ENCODE peak calls at places on chromosome 7, in eight cellular contexts. One of them, this sample, is unnamed.

GRCh38 chr7:133139350-133139749 is 57.5 kb upstream of the CHCHD3 start:
- DNase-seq in HCT116: peak; percentile 10
- DNase-seq in SK-N-SH: no peak
- DNase-seq in HL-60: no peak
- DNase-seq in GM12878: no peak
- DNase-seq in GM23338: peak; percentile 89
- DNase-seq in K562: peak; percentile 28
- DNase-seq in HepG2: peak; percentile 52
- DNase-seq in this sample: no peak

GRCh38 chr7:99407849-99408346 is 499 bp downstream of the PDAP1 start:
- DNase-seq in HCT116: no peak
- DNase-seq in SK-N-SH: peak; percentile 66
- DNase-seq in HL-60: no peak
- DNase-seq in GM12878: no peak
- DNase-seq in GM23338: peak; percentile 41
- DNase-seq in K562: peak; percentile 56
- DNase-seq in HepG2: peak; percentile 58
- DNase-seq in this sample: no peak

GRCh38 chr7:81161459-81162075 is 242.7 kb upstream of the SEMA3C start:
- DNase-seq in HCT116: peak; percentile 75
- DNase-seq in SK-N-SH: no peak
- DNase-seq in HL-60: peak; percentile 50
- DNase-seq in GM12878: no peak
- DNase-seq in GM23338: no peak
- DNase-seq in K562: peak; percentile 58
- DNase-seq in HepG2: peak; percentile 65
- DNase-seq in this sample: no peak

GRCh38 chr7:132548489-132549078 is 27.7 kb downstream of the PLXNA4 start:
- DNase-seq in HCT116: no peak
- DNase-seq in SK-N-SH: no peak
- DNase-seq in HL-60: no peak
- DNase-seq in GM12878: no peak
- DNase-seq in GM23338: no peak
- DNase-seq in K562: no peak
- DNase-seq in HepG2: no peak
- DNase-seq in this sample: no peak

GRCh38 chr7:135959655-135960363 is 17.4 kb downstream of the MTPN start:
- DNase-seq in HCT116: no peak
- DNase-seq in SK-N-SH: peak; percentile 38
- DNase-seq in HL-60: no peak
- DNase-seq in GM12878: no peak
- DNase-seq in GM23338: no peak
- DNase-seq in K562: no peak
- DNase-seq in HepG2: no peak
- DNase-seq in this sample: no peak

GRCh38 chr7:31023877-31024276 is 28.2 kb upstream of the ADCYAP1R1 start:
- DNase-seq in HCT116: no peak
- DNase-seq in SK-N-SH: no peak
- DNase-seq in HL-60: no peak
- DNase-seq in GM12878: peak; percentile 11
- DNase-seq in GM23338: no peak
- DNase-seq in K562: no peak
- DNase-seq in HepG2: no peak
- DNase-seq in this sample: no peak

GRCh38 chr7:71733108-71733870 is 601.3 kb downstream of the GALNT17 start:
- DNase-seq in HCT116: peak; percentile 3
- DNase-seq in SK-N-SH: peak; percentile 89
- DNase-seq in HL-60: peak; percentile 27
- DNase-seq in GM12878: no peak
- DNase-seq in GM23338: peak; percentile 98
- DNase-seq in K562: peak; percentile 83
- DNase-seq in HepG2: peak; percentile 52
- DNase-seq in this sample: peak; percentile 45

GRCh38 chr7:127557803-127558202 is 27.6 kb downstream of the GCC1 start:
- DNase-seq in HCT116: no peak
- DNase-seq in SK-N-SH: no peak
- DNase-seq in HL-60: no peak
- DNase-seq in GM12878: no peak
- DNase-seq in GM23338: no peak
- DNase-seq in K562: no peak
- DNase-seq in HepG2: no peak
- DNase-seq in this sample: no peak

GRCh38 chr7:44175730-44176129 is 13.5 kb downstream of the GCK start:
- DNase-seq in HCT116: no peak
- DNase-seq in SK-N-SH: no peak
- DNase-seq in HL-60: no peak
- DNase-seq in GM12878: no peak
- DNase-seq in GM23338: no peak
- DNase-seq in K562: no peak
- DNase-seq in HepG2: no peak
- DNase-seq in this sample: no peak

GRCh38 chr7:16652888-16653287 is 6.9 kb downstream of the BZW2 start:
- DNase-seq in HCT116: no peak
- DNase-seq in SK-N-SH: no peak
- DNase-seq in HL-60: no peak
- DNase-seq in GM12878: no peak
- DNase-seq in GM23338: no peak
- DNase-seq in K562: no peak
- DNase-seq in HepG2: no peak
- DNase-seq in this sample: no peak
- TF ChIP-seq POLR2AphosphoS5 in HCT116: no peak
- TF ChIP-seq POLR2AphosphoS5 in SK-N-SH: no peak
- TF ChIP-seq POLR2AphosphoS5 in HL-60: no peak
- TF ChIP-seq POLR2AphosphoS5 in GM12878: no peak
- TF ChIP-seq POLR2AphosphoS5 in GM23338: no peak
- TF ChIP-seq POLR2AphosphoS5 in K562: no peak
- TF ChIP-seq POLR2AphosphoS5 in HepG2: no peak
- TF ChIP-seq POLR2AphosphoS5 in this sample: no peak

DNA sequence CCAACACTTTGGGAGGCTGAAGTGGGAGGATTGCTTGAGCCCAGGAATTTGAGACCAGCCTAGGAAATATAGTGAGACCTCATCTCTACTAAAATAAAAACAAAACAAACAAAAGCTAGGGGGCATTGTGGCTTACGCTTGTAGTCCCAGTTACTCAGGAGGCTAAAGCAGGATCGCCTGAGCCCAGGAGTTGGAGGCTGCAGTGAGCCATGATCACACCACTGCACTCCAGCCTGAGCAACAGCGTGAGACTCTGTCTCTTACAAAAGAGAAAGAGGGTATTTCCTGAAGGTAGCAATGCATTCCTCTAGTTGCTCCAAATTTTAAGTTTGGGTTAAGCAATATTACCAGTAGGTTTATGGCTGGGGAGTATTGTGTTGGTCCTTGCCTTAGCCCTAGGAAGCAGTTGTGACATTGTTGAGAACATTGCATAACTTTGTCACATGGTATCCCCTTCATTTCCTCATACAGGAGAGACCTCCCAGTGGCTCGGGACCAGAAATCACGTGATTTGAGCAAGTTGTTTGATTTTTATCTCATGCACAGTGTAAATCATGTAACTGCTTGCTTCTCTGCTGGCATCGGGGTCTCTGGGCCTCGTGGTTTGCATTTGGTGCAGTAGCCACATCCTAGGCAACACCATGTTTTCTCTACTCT is 23.3 kb upstream of the SMARCD3 start:
- DNase-seq in HCT116: no peak
- DNase-seq in SK-N-SH: no peak
- DNase-seq in HL-60: peak; percentile 98
- DNase-seq in GM12878: no peak
- DNase-seq in GM23338: no peak
- DNase-seq in K562: no peak
- DNase-seq in HepG2: peak; percentile 53
- DNase-seq in this sample: no peak
- TF ChIP-seq REST in HCT116: no peak
- TF ChIP-seq REST in SK-N-SH: no peak
- TF ChIP-seq REST in HL-60: no peak
- TF ChIP-seq REST in GM12878: no peak
- TF ChIP-seq REST in GM23338: no peak
- TF ChIP-seq REST in K562: no peak
- TF ChIP-seq REST in HepG2: no peak
- TF ChIP-seq REST in this sample: no peak

DNA sequence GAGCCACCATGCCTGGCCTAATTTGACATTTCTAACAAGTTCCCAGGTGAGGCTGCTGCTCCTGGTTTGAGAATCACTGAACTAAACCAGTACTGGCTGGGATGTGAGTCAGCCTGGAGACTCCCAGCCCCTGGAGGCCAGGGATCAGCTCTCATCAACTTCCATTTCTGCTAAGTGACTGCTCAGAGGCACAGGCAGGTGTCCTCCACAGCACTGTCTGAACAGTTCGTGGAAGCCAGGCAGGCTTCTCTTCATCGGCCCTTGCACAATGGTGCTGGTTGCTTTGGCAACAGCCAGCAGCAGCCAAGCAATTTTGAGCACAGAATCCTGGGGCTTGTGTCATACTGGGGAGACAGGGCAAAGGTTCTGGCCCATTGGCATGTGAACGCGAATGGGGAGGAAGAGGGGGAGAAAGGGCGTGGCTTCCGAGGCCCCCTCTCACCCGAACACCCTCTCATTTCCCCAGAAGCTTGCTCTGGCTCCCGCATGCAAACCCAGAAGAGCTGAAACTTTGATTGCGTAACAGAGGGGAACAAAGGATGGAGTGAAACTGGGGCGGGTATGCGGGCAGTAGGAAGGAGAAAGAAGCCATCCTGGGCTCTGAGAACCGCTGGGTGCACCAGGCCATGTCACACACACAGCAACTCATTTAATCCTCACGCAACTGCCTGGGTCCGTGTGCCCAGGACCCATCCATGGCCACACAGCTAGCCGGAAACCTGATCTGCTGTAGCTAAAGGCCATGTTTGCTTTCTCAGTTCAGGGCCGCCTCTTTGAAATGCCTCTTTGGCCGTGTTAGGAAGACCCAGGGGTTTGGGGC is 9.0 kb upstream of the POR start:
- DNase-seq in HCT116: no peak
- DNase-seq in SK-N-SH: no peak
- DNase-seq in HL-60: peak; percentile 97
- DNase-seq in GM12878: no peak
- DNase-seq in GM23338: peak; percentile 72
- DNase-seq in K562: no peak
- DNase-seq in HepG2: peak; percentile 97
- DNase-seq in this sample: no peak
- TF ChIP-seq POLR2AphosphoS5 in HCT116: no peak
- TF ChIP-seq POLR2AphosphoS5 in SK-N-SH: no peak
- TF ChIP-seq POLR2AphosphoS5 in HL-60: no peak
- TF ChIP-seq POLR2AphosphoS5 in GM12878: no peak
- TF ChIP-seq POLR2AphosphoS5 in GM23338: no peak
- TF ChIP-seq POLR2AphosphoS5 in K562: no peak
- TF ChIP-seq POLR2AphosphoS5 in HepG2: peak; percentile 64
- TF ChIP-seq POLR2AphosphoS5 in this sample: no peak

DNA sequence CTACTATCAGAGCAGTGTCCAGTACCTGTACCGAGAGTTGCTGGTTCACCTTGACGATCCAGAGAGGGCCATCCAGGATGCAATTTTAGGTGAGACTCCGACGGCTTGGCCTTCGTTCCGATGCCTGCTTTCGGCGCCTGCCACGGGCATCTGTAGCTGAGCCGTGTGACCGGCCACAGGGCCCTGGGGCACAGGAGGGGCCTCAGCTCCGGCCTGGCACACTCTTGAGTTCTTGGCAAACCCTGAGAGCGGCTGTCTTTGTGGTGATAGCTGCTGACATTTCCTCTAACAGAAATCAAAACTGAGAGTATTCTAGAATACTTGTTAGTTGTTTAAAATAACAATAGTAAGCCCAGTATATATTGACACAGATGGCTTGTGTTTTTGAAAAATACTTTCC is 52.2 kb upstream of the SUN1 start:
- DNase-seq in HCT116: no peak
- DNase-seq in SK-N-SH: no peak
- DNase-seq in HL-60: no peak
- DNase-seq in GM12878: no peak
- DNase-seq in GM23338: no peak
- DNase-seq in K562: no peak
- DNase-seq in HepG2: no peak
- DNase-seq in this sample: no peak
- TF ChIP-seq REST in HCT116: no peak
- TF ChIP-seq REST in SK-N-SH: no peak
- TF ChIP-seq REST in HL-60: no peak
- TF ChIP-seq REST in GM12878: no peak
- TF ChIP-seq REST in GM23338: no peak
- TF ChIP-seq REST in K562: no peak
- TF ChIP-seq REST in HepG2: no peak
- TF ChIP-seq REST in this sample: no peak

GRCh38 chr7:39691821-39692220 is 68.4 kb downstream of the RALA start:
- DNase-seq in HCT116: peak; percentile 13
- DNase-seq in SK-N-SH: no peak
- DNase-seq in HL-60: no peak
- DNase-seq in GM12878: no peak
- DNase-seq in GM23338: no peak
- DNase-seq in K562: no peak
- DNase-seq in HepG2: no peak
- DNase-seq in this sample: no peak
- TF ChIP-seq POLR2AphosphoS5 in HCT116: no peak
- TF ChIP-seq POLR2AphosphoS5 in SK-N-SH: peak; percentile 67
- TF ChIP-seq POLR2AphosphoS5 in HL-60: no peak
- TF ChIP-seq POLR2AphosphoS5 in GM12878: no peak
- TF ChIP-seq POLR2AphosphoS5 in GM23338: no peak
- TF ChIP-seq POLR2AphosphoS5 in K562: no peak
- TF ChIP-seq POLR2AphosphoS5 in HepG2: no peak
- TF ChIP-seq POLR2AphosphoS5 in this sample: no peak

DNA sequence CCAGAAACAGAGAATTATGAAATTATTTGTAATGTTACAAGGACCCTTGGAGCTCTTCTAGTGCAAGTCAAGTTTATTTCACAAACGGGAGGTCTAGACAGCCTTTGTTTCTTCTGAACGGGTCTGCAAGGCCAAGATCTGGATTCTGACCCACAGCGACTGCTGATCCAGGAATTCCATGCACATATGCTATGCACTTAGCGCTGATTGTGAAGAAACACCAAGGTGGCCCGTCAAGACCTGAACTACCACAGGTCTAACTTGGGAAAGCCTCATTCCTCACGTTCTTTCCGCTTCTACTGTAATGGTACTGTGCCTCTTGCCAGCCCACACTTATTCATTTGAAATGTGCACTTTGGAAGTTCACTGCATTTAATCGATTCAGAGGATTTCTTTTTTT is 249.7 kb upstream of the C7orf33 start:
- DNase-seq in HCT116: no peak
- DNase-seq in SK-N-SH: no peak
- DNase-seq in HL-60: no peak
- DNase-seq in GM12878: no peak
- DNase-seq in GM23338: peak; percentile 25
- DNase-seq in K562: no peak
- DNase-seq in HepG2: no peak
- DNase-seq in this sample: no peak
- TF ChIP-seq REST in HCT116: no peak
- TF ChIP-seq REST in SK-N-SH: no peak
- TF ChIP-seq REST in HL-60: no peak
- TF ChIP-seq REST in GM12878: no peak
- TF ChIP-seq REST in GM23338: no peak
- TF ChIP-seq REST in K562: no peak
- TF ChIP-seq REST in HepG2: no peak
- TF ChIP-seq REST in this sample: no peak

GRCh38 chr7:157404002-157404401 is 67.2 kb downstream of the DNAJB6 start:
- DNase-seq in HCT116: no peak
- DNase-seq in SK-N-SH: no peak
- DNase-seq in HL-60: no peak
- DNase-seq in GM12878: no peak
- DNase-seq in GM23338: no peak
- DNase-seq in K562: no peak
- DNase-seq in HepG2: no peak
- DNase-seq in this sample: no peak
- TF ChIP-seq POLR2AphosphoS5 in HCT116: no peak
- TF ChIP-seq POLR2AphosphoS5 in SK-N-SH: no peak
- TF ChIP-seq POLR2AphosphoS5 in HL-60: no peak
- TF ChIP-seq POLR2AphosphoS5 in GM12878: no peak
- TF ChIP-seq POLR2AphosphoS5 in GM23338: no peak
- TF ChIP-seq POLR2AphosphoS5 in K562: no peak
- TF ChIP-seq POLR2AphosphoS5 in HepG2: no peak
- TF ChIP-seq POLR2AphosphoS5 in this sample: no peak

GRCh38 chr7:92806496-92806895 is 29.9 kb downstream of the CDK6 start:
- DNase-seq in HCT116: no peak
- DNase-seq in SK-N-SH: no peak
- DNase-seq in HL-60: no peak
- DNase-seq in GM12878: no peak
- DNase-seq in GM23338: no peak
- DNase-seq in K562: no peak
- DNase-seq in HepG2: no peak
- DNase-seq in this sample: no peak
- TF ChIP-seq REST in HCT116: no peak
- TF ChIP-seq REST in SK-N-SH: no peak
- TF ChIP-seq REST in HL-60: no peak
- TF ChIP-seq REST in GM12878: no peak
- TF ChIP-seq REST in GM23338: no peak
- TF ChIP-seq REST in K562: no peak
- TF ChIP-seq REST in HepG2: no peak
- TF ChIP-seq REST in this sample: no peak